ENCODE peak calls at places on chromosomes 13 and 19, in seven cellular contexts. X, T, D, B, C, O and N are unnamed samples.
A peak's percentile ranks its signal among the peaks of the same experiment; 100 is the strongest.

GRCh38 chr13:95256086-95256485 is 45.2 kb downstream of the ABCC4 start:
- DNase-seq in X (no peak), T (no peak), D (peak; percentile 84), B (no peak), C (no peak), O (no peak), N (no peak)

GRCh38 chr19:39053276-39054090 is 21.1 kb upstream of the FBXO27 start:
- DNase-seq in X (no peak), T (no peak), D (no peak), B (no peak), C (peak; percentile 91), O (no peak), N (peak; percentile 63)

GRCh38 chr13:79141082-79141481 is 265.0 kb downstream of the RBM26 start:
- DNase-seq in X (no peak), T (peak; percentile 30), D (no peak), B (no peak), C (no peak), O (no peak), N (no peak)

GRCh38 chr13:50993908-50994307 is 84.3 kb downstream of the RNASEH2B start:
- DNase-seq in X (no peak), T (no peak), D (peak; percentile 88), B (no peak), C (no peak), O (no peak), N (no peak)

GRCh38 chr19:17058236-17058635 is 17.0 kb downstream of the HAUS8 start:
- DNase-seq in X (no peak), T (no peak), D (peak; percentile 51), B (no peak), C (no peak), O (no peak), N (no peak)

GRCh38 chr13:96165840-96166239 is 75.9 kb downstream of the HS6ST3 start:
- DNase-seq in X (no peak), T (no peak), D (no peak), B (no peak), C (no peak), O (no peak), N (no peak)

GRCh38 chr13:25771208-25771607 is 280.6 kb downstream of the SHISA2 start:
- DNase-seq in X (no peak), T (no peak), D (no peak), B (no peak), C (no peak), O (no peak), N (no peak)

GRCh38 chr19:46587861-46588260 is 13.3 kb upstream of the CALM3 start:
- DNase-seq in X (no peak), T (no peak), D (no peak), B (no peak), C (no peak), O (no peak), N (no peak)

GRCh38 chr13:51475727-51476521 is 23.1 kb upstream of the INTS6 start:
- DNase-seq in X (no peak), T (no peak), D (no peak), B (no peak), C (no peak), O (no peak), N (no peak)

GRCh38 chr13:101949681-101950080 is 452.2 kb downstream of the FGF14 start:
- DNase-seq in X (no peak), T (no peak), D (no peak), B (no peak), C (no peak), O (no peak), N (no peak)

GRCh38 chr13:105220063-105220462 is 1315.4 kb downstream of the EFNB2 start:
- DNase-seq in X (no peak), T (no peak), D (peak; percentile 30), B (no peak), C (no peak), O (no peak), N (no peak)

GRCh38 chr19:19657397-19657783 is 6.1 kb downstream of the ATP13A1 start:
- DNase-seq in X (no peak), T (no peak), D (peak; percentile 14), B (no peak), C (no peak), O (no peak), N (no peak)

GRCh38 chr13:64556391-64556790 is 2673.7 kb downstream of the PCDH9 start:
- DNase-seq in X (no peak), T (no peak), D (no peak), B (no peak), C (no peak), O (no peak), N (no peak)

GRCh38 chr19:50020481-50020880 is 4.7 kb downstream of the VRK3 start:
- DNase-seq in X (no peak), T (no peak), D (no peak), B (no peak), C (no peak), O (no peak), N (no peak)

GRCh38 chr13:29573190-29573589 is 22.3 kb downstream of the SLC7A1 start:
- DNase-seq in X (no peak), T (no peak), D (peak; percentile 39), B (no peak), C (peak; percentile 82), O (no peak), N (no peak)

GRCh38 chr19:47226426-47227346 is 4.3 kb downstream of the BBC3 start:
- DNase-seq in X (peak; percentile 86), T (peak; percentile 66), D (peak; percentile 80), B (peak; percentile 21), C (peak; percentile 94), O (peak; percentile 19), N (peak; percentile 85)

GRCh38 chr13:84994582-84994981 is 804.6 kb downstream of the SLITRK6 start:
- DNase-seq in X (no peak), T (no peak), D (no peak), B (no peak), C (no peak), O (no peak), N (peak; percentile 8)

GRCh38 chr13:43074824-43075510 is 51.6 kb downstream of the DNAJC15 start:
- DNase-seq in X (no peak), T (no peak), D (no peak), B (no peak), C (no peak), O (no peak), N (no peak)

GRCh38 chr19:32037998-32038732 is 307.2 kb upstream of the ZNF507 start:
- DNase-seq in X (no peak), T (no peak), D (no peak), B (no peak), C (no peak), O (no peak), N (no peak)

GRCh38 chr19:10761443-10762242 is 43.8 kb downstream of the DNM2 start:
- DNase-seq in X (no peak), T (no peak), D (no peak), B (no peak), C (no peak), O (no peak), N (no peak)

GRCh38 chr13:31207630-31208549 is 8.1 kb downstream of the B3GLCT start:
- DNase-seq in X (no peak), T (peak; percentile 25), D (peak; percentile 85), B (no peak), C (no peak), O (no peak), N (no peak)

GRCh38 chr13:79285159-79285558 is 120.9 kb downstream of the RBM26 start:
- DNase-seq in X (no peak), T (no peak), D (no peak), B (no peak), C (no peak), O (no peak), N (no peak)

GRCh38 chr13:82480415-82480814 is 1401.9 kb downstream of the SLITRK1 start:
- DNase-seq in X (no peak), T (peak; percentile 6), D (no peak), B (no peak), C (no peak), O (no peak), N (no peak)

GRCh38 chr19:28472111-28472510 is 740.8 kb downstream of the UQCRFS1 start:
- DNase-seq in X (no peak), T (no peak), D (no peak), B (no peak), C (no peak), O (no peak), N (no peak)

GRCh38 chr13:67308004-67308772 is 78.1 kb upstream of the PCDH9 start:
- DNase-seq in X (no peak), T (no peak), D (no peak), B (no peak), C (no peak), O (no peak), N (no peak)

GRCh38 chr13:99004931-99005330 is 27.1 kb upstream of the DOCK9 start:
- DNase-seq in X (no peak), T (no peak), D (no peak), B (no peak), C (no peak), O (no peak), N (no peak)
- H3K4me1 ChIP-seq in X (peaks cover 26% of the 10 kb centered on the region), T (no peaks in the 10 kb centered on the region), D (peaks cover 11% of the 10 kb centered on the region), B (peaks cover 61% of the 10 kb centered on the region), C (no peaks in the 10 kb centered on the region), O (peaks cover 61% of the 10 kb centered on the region), N (no peaks in the 10 kb centered on the region)

DNA sequence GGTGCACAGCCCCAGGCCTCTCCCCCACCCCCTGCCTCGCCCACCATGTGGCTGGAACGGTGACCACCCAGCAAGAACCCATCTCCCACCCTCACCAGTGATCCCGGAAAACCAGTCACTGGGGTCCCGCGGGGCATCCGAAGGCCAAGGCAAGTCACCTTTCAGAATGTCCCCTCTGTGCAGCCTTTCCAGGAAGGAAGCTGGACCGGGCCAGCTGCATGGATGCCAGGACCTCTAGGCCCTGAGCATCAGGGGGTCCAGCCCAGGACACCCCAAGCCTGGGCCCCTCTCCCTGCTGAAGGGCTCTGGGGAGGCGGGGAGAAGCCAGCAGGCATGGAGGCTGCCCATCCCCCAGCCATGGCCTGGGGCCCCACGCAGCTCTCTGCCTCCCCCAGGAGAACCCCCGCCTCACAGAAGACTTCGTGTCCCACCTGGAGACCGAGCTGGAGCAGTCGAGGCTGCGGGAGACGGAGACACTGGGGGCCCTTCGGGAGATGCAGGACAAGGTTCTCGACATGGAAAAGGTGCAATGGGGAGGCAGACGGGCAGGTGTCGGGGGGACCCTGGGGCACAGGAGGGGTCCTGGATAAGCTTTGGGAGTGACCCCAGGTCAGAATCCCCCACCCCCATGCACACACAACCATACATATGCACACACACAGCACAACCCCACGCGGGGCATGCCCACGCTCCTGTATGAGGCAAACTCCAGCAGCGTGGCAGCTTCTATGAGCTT is 13.9 kb downstream of the PRR36 start:
- DNase-seq in X (no peak), T (no peak), D (no peak), B (no peak), C (no peak), O (no peak), N (no peak)
- H3K4me1 ChIP-seq in X (peaks cover 8% of the 10 kb centered on the region), T (peaks cover 20% of the 10 kb centered on the region), D (peaks cover 18% of the 10 kb centered on the region), B (peaks cover 29% of the 10 kb centered on the region), C (peaks cover 9% of the 10 kb centered on the region), O (peaks cover 16% of the 10 kb centered on the region), N (no peaks in the 10 kb centered on the region)

GRCh38 chr19:56142897-56143434 is 1.9 kb downstream of the ZNF444 start:
- DNase-seq in X (no peak), T (no peak), D (no peak), B (no peak), C (no peak), O (no peak), N (no peak)
- H3K4me1 ChIP-seq in X (peaks cover 9% of the 10 kb centered on the region), T (peaks cover 16% of the 10 kb centered on the region), D (peaks cover 4% of the 10 kb centered on the region), B (peaks cover 20% of the 10 kb centered on the region), C (no peaks in the 10 kb centered on the region), O (peaks cover 22% of the 10 kb centered on the region), N (peaks cover 21% of the 10 kb centered on the region)

GRCh38 chr19:2041686-2042484 is 9.2 kb downstream of the MKNK2 start:
- DNase-seq in X (peak; percentile 97), T (peak; percentile 98), D (peak; percentile 96), B (peak; percentile 100), C (peak; percentile 99), O (peak; percentile 99), N (peak; percentile 86)
- H3K4me1 ChIP-seq in X (peaks cover 48% of the 10 kb centered on the region), T (peaks cover 22% of the 10 kb centered on the region), D (peaks cover 22% of the 10 kb centered on the region), B (peaks cover 54% of the 10 kb centered on the region), C (peaks cover 41% of the 10 kb centered on the region), O (peaks cover 48% of the 10 kb centered on the region), N (peaks cover 4% of the 10 kb centered on the region)